ENCODE peak calls at places on chromosomes 6 and 20, in five cellular contexts. P, N, B, T and Z are unnamed samples.

GRCh38 chr20:528923-529594 is 14.5 kb downstream of the CSNK2A1 start:
- DNase-seq in P (no peak), N (peak), B (no peak), T (peak), Z (peak)

GRCh38 chr6:48101277-48101676 is 9.7 kb downstream of the PTCHD4 start:
- DNase-seq in B (no peak), N (peak), P (no peak), T (peak), Z (no peak)

GRCh38 chr6:32554269-32554919 is 24.3 kb upstream of the HLA-DRB5 start:
- DNase-seq in N (no peak), T (no peak), B (no peak), P (no peak), Z (no peak)

GRCh38 chr6:128739112-128739511 is 143.8 kb upstream of the LAMA2 start:
- DNase-seq in T (no peak), P (no peak), B (no peak), N (no peak), Z (no peak)

GRCh38 chr6:109687271-109687721 is 3.7 kb downstream of the AK9 start:
- DNase-seq in N (peak), T (peak), P (no peak), B (no peak), Z (peak)

GRCh38 chr6:150008588-150008987 is 16.7 kb downstream of the RAET1L start:
- DNase-seq in N (peak), P (no peak), T (no peak), B (no peak), Z (no peak)

GRCh38 chr6:88612631-88613030 is 350.8 kb downstream of the RNGTT start:
- DNase-seq in T (no peak), P (no peak), N (no peak), B (no peak), Z (no peak)

GRCh38 chr6:97282238-97282725 is 734 bp downstream of the MMS22L start:
- DNase-seq in N (no peak), P (no peak), T (no peak), B (no peak), Z (peak)

GRCh38 chr20:3818155-3819151 is 1.9 kb upstream of the AP5S1 start:
- DNase-seq in B (peak), N (peak), T (peak), P (peak), Z (peak)

GRCh38 chr20:13856356-13856755 is 71.5 kb downstream of the NDUFAF5 start:
- DNase-seq in P (no peak), N (no peak), T (peak), B (no peak), Z (no peak)

GRCh38 chr6:100353276-100354015 is 111.3 kb downstream of the SIM1 start:
- DNase-seq in T (peak), B (no peak), N (peak), P (no peak), Z (peak)

GRCh38 chr20:43983359-43983758 is 68.7 kb downstream of the TOX2 start:
- DNase-seq in T (no peak), N (peak), P (no peak), B (no peak), Z (no peak)

GRCh38 chr20:5056801-5057599 is 55.7 kb upstream of the SLC23A2 start:
- DNase-seq in T (peak), P (peak), B (peak), N (peak), Z (peak)

GRCh38 chr6:166672146-166672545 is 45.1 kb upstream of the RPS6KA2 start:
- DNase-seq in T (no peak), B (no peak), P (no peak), N (no peak), Z (no peak)

GRCh38 chr6:85544776-85545175 is 48.9 kb downstream of the SNX14 start:
- DNase-seq in P (no peak), B (no peak), N (no peak), T (peak), Z (peak)

GRCh38 chr6:148547110-148547509 is 199.7 kb upstream of the UST start:
- DNase-seq in N (no peak), T (no peak), B (no peak), P (no peak), Z (no peak)

GRCh38 chr6:91645811-91646210 is 1058.9 kb upstream of the MAP3K7 start:
- DNase-seq in N (no peak), T (no peak), P (no peak), B (no peak), Z (no peak)

GRCh38 chr6:90072961-90073464 is 178.7 kb downstream of the GJA10 start:
- DNase-seq in P (no peak), B (no peak), N (no peak), T (no peak), Z (peak)

GRCh38 chr6:17393335-17394191 is at the start of gene CAP2:
- DNase-seq in P (peak), B (peak), N (peak), T (peak), Z (peak)

GRCh38 chr6:134198093-134198492 is 119.8 kb downstream of the SGK1 start:
- DNase-seq in B (no peak), N (no peak), T (no peak), P (no peak), Z (no peak)

GRCh38 chr6:70280462-70280861 is 22.4 kb downstream of the COL9A1 start:
- DNase-seq in N (no peak), P (no peak), B (no peak), T (no peak), Z (no peak)

GRCh38 chr20:56943946-56944345 is 314.8 kb downstream of the TFAP2C start:
- DNase-seq in T (no peak), N (no peak), B (no peak), P (no peak), Z (peak)

GRCh38 chr20:17228624-17229061 is 1.8 kb downstream of the PCSK2 start:
- DNase-seq in T (no peak), N (no peak), P (no peak), B (no peak), Z (no peak)

GRCh38 chr6:7283676-7284075 is 29.3 kb downstream of the SSR1 start:
- DNase-seq in P (no peak), B (no peak), N (no peak), T (no peak), Z (no peak)

GRCh38 chr6:18371576-18371975 is 15.6 kb upstream of the RNF144B start:
- DNase-seq in B (no peak), P (no peak), N (no peak), T (no peak), Z (no peak)

GRCh38 chr6:22612241-22612640 is 42.9 kb downstream of the HDGFL1 start:
- DNase-seq in B (no peak), T (no peak), N (no peak), P (no peak), Z (no peak)

GRCh38 chr6:70547313-70547712 is 19.4 kb upstream of the SDHAF4 start:
- DNase-seq in P (no peak), N (peak), B (no peak), T (peak), Z (peak)

GRCh38 chr6:167058261-167058660 is 59.1 kb downstream of the CEP43 start:
- DNase-seq in T (peak), B (no peak), P (no peak), N (no peak), Z (peak)

GRCh38 chr6:4125933-4126864 is 9.2 kb downstream of the ECI2 start:
- DNase-seq in P (no peak), B (no peak), T (peak), N (peak), Z (peak)

GRCh38 chr6:161549977-161550655 is 276.3 kb upstream of the AGPAT4 start:
- DNase-seq in T (no peak), P (no peak), N (peak), B (no peak), Z (no peak)

GRCh38 chr6:52123234-52123633 is 35.8 kb upstream of the PKHD1 start:
- DNase-seq in B (no peak), N (no peak), T (no peak), P (no peak), Z (no peak)

GRCh38 chr6:134379599-134379998 is 61.7 kb upstream of the SGK1 start:
- DNase-seq in P (no peak), B (no peak), N (no peak), T (no peak), Z (no peak)

GRCh38 chr6:105790635-105791034 is 295.5 kb upstream of the PRDM1 start:
- DNase-seq in B (no peak), N (no peak), T (no peak), P (no peak), Z (no peak)

GRCh38 chr6:31171931-31172882 is 1.7 kb upstream of the POU5F1 start:
- DNase-seq in P (no peak), B (no peak), T (no peak), N (no peak), Z (no peak)

GRCh38 chr6:161727063-161727462 is 453.2 kb upstream of the AGPAT4 start:
- DNase-seq in B (no peak), P (no peak), T (no peak), N (no peak), Z (no peak)

GRCh38 chr6:89160693-89161092 is 14.8 kb downstream of the PM20D2 start:
- DNase-seq in P (no peak), N (no peak), B (no peak), T (no peak), Z (no peak)

GRCh38 chr20:12289476-12289875 is 371.8 kb downstream of the BTBD3 start:
- DNase-seq in T (no peak), B (no peak), P (no peak), N (peak), Z (no peak)

GRCh38 chr6:38973178-38974057 is 75.2 kb upstream of the GLP1R start:
- DNase-seq in N (peak), B (no peak), P (peak), T (peak), Z (peak)

DNA sequence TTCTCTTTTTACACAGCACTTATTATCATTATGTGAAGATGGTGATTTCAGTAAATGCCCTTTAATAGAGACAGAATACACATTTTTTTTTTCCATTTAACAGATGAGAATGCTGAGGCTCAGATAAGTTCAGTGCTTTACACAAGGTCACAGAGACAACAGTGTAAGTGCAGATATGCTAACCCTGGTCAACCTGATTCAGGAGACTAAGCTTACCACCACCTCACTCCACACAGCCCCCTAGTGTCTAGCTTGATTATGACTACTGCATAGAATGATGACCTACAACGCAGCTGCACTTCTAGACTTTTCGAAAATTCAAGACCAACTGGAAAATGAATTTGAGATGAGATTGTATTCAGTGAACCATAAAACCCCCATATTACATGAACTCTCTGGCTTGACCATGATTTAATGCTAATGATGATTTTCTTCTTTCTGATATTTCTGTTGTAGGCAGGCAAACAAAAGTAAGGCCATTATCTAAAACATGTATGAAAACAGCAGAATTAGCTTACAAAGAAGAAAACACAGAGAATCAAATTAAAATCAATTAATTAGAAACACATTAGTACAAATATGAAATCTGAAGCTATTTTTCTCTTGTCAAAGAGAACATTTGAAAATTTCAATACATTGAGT is 212.1 kb upstream of the PHACTR1 start:
- DNase-seq in B (no peak), N (peak), P (no peak), T (peak), Z (no peak)
- TF ChIP-seq CTCF in B (peak), N (peak), P (peak), T (peak), Z (peak)

GRCh38 chr6:11586574-11586973 is 49.0 kb downstream of the TMEM170B start:
- DNase-seq in P (no peak), T (peak), B (no peak), N (no peak), Z (peak)
- H3K4me3 ChIP-seq in P (no peak), T (no peak), B (no peak), N (no peak), Z (no peak)

DNA sequence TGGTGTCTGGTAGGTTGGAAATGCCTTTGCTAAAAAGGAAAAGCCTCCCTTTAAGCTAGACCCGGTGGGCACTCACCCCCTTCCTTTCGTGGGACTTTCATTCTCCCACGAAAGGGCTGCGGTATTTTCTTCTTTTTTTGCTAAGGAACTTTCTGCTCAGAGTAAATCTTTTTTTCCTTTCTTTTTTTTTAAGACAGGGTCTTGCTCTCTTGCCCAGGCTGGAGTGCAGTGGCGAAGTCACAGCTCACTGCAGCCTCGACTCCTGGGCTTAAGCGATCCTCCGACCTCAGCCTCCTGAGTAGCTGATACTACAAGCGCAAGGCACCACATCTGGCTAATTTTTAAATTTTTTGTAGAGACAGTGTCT is 4.0 kb downstream of the TP53TG5 start:
- DNase-seq in N (no peak), B (no peak), P (no peak), T (no peak), Z (no peak)
- TF ChIP-seq CTCF in N (no peak), B (no peak), P (no peak), T (no peak), Z (no peak)

GRCh38 chr6:139732451-139732850 is 358.0 kb upstream of the CITED2 start:
- DNase-seq in T (peak), P (peak), B (no peak), N (peak), Z (peak)

GRCh38 chr6:139730340-139730974 is 356.0 kb upstream of the CITED2 start:
- DNase-seq in N (no peak), T (no peak), B (no peak), P (no peak), Z (no peak)

GRCh38 chr6:139728879-139729278 is 354.4 kb upstream of the CITED2 start:
- DNase-seq in T (no peak), N (no peak), P (no peak), B (no peak), Z (no peak)
- H3K4me3 ChIP-seq in T (no peak), N (no peak), P (no peak), B (no peak), Z (no peak)

DNA sequence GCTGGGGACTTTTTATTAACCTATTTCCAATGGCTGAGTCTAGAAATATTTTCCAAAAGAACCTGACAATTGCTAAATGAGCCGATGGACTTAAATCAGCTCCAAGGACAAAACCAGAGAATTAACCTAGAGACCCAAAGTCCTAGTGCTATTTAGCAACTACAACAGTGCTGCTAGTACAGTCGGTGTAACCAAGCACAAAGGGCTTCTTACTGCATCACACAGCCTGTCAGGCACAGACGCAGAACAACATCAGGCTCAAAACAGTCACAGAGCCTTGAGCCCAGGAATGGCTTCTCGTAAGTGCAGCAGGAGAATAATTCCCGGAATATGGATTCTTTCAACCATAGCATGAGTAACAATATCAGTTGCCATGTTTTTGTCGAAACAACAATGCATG is 70.0 kb downstream of the GFOD1 start:
- DNase-seq in B (no peak), P (no peak), N (no peak), T (no peak), Z (no peak)
- TF ChIP-seq CTCF in B (no peak), P (no peak), N (no peak), T (no peak), Z (no peak)